ENCODE peak calls at places on chromosomes 13 and 19, in five cellular contexts. One of them, this sample, is unnamed.

GRCh38 chr19:36748431-36749275 is 24.0 kb downstream of the ZNF850 start:
- DNase-seq in GM23248: no peak
- DNase-seq in A673: no peak
- DNase-seq in GM23338: peak
- DNase-seq in K562: no peak
- DNase-seq in this sample: no peak

GRCh38 chr13:75217949-75218348 is 264.0 kb downstream of the TBC1D4 start:
- DNase-seq in K562: no peak
- DNase-seq in A673: peak
- DNase-seq in GM23338: no peak
- DNase-seq in GM23248: peak
- DNase-seq in this sample: no peak

GRCh38 chr13:30585748-30586262 is 31.9 kb upstream of the USPL1 start:
- DNase-seq in GM23338: no peak
- DNase-seq in GM23248: peak
- DNase-seq in A673: no peak
- DNase-seq in K562: peak
- DNase-seq in this sample: no peak

GRCh38 chr19:4112367-4112766 is 11.6 kb downstream of the MAP2K2 start:
- DNase-seq in GM23248: no peak
- DNase-seq in GM23338: no peak
- DNase-seq in A673: no peak
- DNase-seq in K562: no peak
- DNase-seq in this sample: no peak

GRCh38 chr19:10061717-10062310 is 24.3 kb upstream of the SHFL start:
- DNase-seq in A673: no peak
- DNase-seq in GM23248: peak
- DNase-seq in GM23338: peak
- DNase-seq in K562: peak
- DNase-seq in this sample: no peak

GRCh38 chr13:113192902-113193301 is 15.6 kb downstream of the PCID2 start:
- DNase-seq in GM23248: peak
- DNase-seq in K562: no peak
- DNase-seq in A673: no peak
- DNase-seq in GM23338: no peak
- DNase-seq in this sample: no peak

GRCh38 chr13:79457948-79458347 is 23.0 kb upstream of the NDFIP2 start:
- DNase-seq in GM23338: no peak
- DNase-seq in A673: no peak
- DNase-seq in GM23248: peak
- DNase-seq in K562: peak
- DNase-seq in this sample: no peak

GRCh38 chr13:51525567-51526165 is 58.6 kb upstream of the WDFY2 start:
- DNase-seq in K562: no peak
- DNase-seq in A673: peak
- DNase-seq in GM23338: no peak
- DNase-seq in GM23248: peak
- DNase-seq in this sample: no peak

GRCh38 chr13:80339841-80340642 is 884 bp downstream of the SPRY2 start:
- DNase-seq in K562: peak
- DNase-seq in A673: no peak
- DNase-seq in GM23248: peak
- DNase-seq in GM23338: peak
- DNase-seq in this sample: no peak

GRCh38 chr13:71962735-71963134 is 95.7 kb upstream of the DACH1 start:
- DNase-seq in GM23248: no peak
- DNase-seq in GM23338: peak
- DNase-seq in A673: no peak
- DNase-seq in K562: no peak
- DNase-seq in this sample: no peak

GRCh38 chr13:112711528-112712265 is 21.9 kb downstream of the ATP11A start:
- DNase-seq in A673: peak
- DNase-seq in GM23248: peak
- DNase-seq in K562: peak
- DNase-seq in GM23338: peak
- DNase-seq in this sample: peak

GRCh38 chr13:50691176-50691681 is 152.3 kb downstream of the DLEU7 start:
- DNase-seq in GM23338: no peak
- DNase-seq in A673: no peak
- DNase-seq in GM23248: no peak
- DNase-seq in K562: no peak
- DNase-seq in this sample: no peak

GRCh38 chr13:71968025-71968424 is 101.0 kb upstream of the DACH1 start:
- DNase-seq in GM23338: peak
- DNase-seq in K562: no peak
- DNase-seq in A673: peak
- DNase-seq in GM23248: no peak
- DNase-seq in this sample: no peak

GRCh38 chr19:12666305-12667048 is at the start of the genes MAN2B1 and WDR83:
- DNase-seq in K562: peak
- DNase-seq in A673: peak
- DNase-seq in GM23338: peak
- DNase-seq in GM23248: peak
- DNase-seq in this sample: no peak

GRCh38 chr19:3359850-3360493 is 6.4 kb upstream of the NFIC start:
- DNase-seq in K562: peak
- DNase-seq in GM23338: peak
- DNase-seq in A673: peak
- DNase-seq in GM23248: peak
- DNase-seq in this sample: no peak

GRCh38 chr13:34011552-34012085 is 193.7 kb downstream of the RFC3 start:
- DNase-seq in A673: no peak
- DNase-seq in GM23338: no peak
- DNase-seq in K562: no peak
- DNase-seq in GM23248: no peak
- DNase-seq in this sample: no peak

GRCh38 chr19:12664406-12665280 is 1.9 kb downstream of the MAN2B1 start:
- DNase-seq in K562: peak
- DNase-seq in GM23338: peak
- DNase-seq in GM23248: peak
- DNase-seq in A673: peak
- DNase-seq in this sample: no peak

GRCh38 chr13:88824218-88824617 is 1153.0 kb downstream of the SLITRK5 start:
- DNase-seq in GM23338: no peak
- DNase-seq in K562: no peak
- DNase-seq in A673: no peak
- DNase-seq in GM23248: no peak
- DNase-seq in this sample: no peak

GRCh38 chr19:15977193-15977592 is 28.4 kb downstream of the OR10H4 start:
- DNase-seq in GM23248: no peak
- DNase-seq in K562: no peak
- DNase-seq in A673: no peak
- DNase-seq in GM23338: no peak
- DNase-seq in this sample: no peak
- TF ChIP-seq EZH2 in GM23248: no peak
- TF ChIP-seq EZH2 in K562: no peak
- TF ChIP-seq EZH2 in A673: no peak
- TF ChIP-seq EZH2 in GM23338: no peak
- TF ChIP-seq EZH2 in this sample: no peak

GRCh38 chr19:1761528-1762242 is 8.4 kb downstream of the ONECUT3 start:
- DNase-seq in K562: no peak
- DNase-seq in A673: no peak
- DNase-seq in GM23338: no peak
- DNase-seq in GM23248: no peak
- DNase-seq in this sample: no peak
- TF ChIP-seq EZH2 in K562: no peak
- TF ChIP-seq EZH2 in A673: no peak
- TF ChIP-seq EZH2 in GM23338: peak
- TF ChIP-seq EZH2 in GM23248: no peak
- TF ChIP-seq EZH2 in this sample: no peak

GRCh38 chr19:45789035-45789786 is 3.4 kb downstream of the DMWD start:
- DNase-seq in A673: no peak
- DNase-seq in GM23338: no peak
- DNase-seq in K562: no peak
- DNase-seq in GM23248: no peak
- DNase-seq in this sample: no peak
- TF ChIP-seq EZH2 in A673: no peak
- TF ChIP-seq EZH2 in GM23338: no peak
- TF ChIP-seq EZH2 in K562: no peak
- TF ChIP-seq EZH2 in GM23248: no peak
- TF ChIP-seq EZH2 in this sample: no peak

GRCh38 chr19:7295912-7296486 is 1.8 kb upstream of the INSR start:
- DNase-seq in GM23248: no peak
- DNase-seq in A673: no peak
- DNase-seq in K562: no peak
- DNase-seq in GM23338: no peak
- DNase-seq in this sample: no peak

GRCh38 chr19:7294571-7295212 is 478 bp upstream of the INSR start:
- DNase-seq in GM23248: peak
- DNase-seq in A673: peak
- DNase-seq in GM23338: peak
- DNase-seq in K562: peak
- DNase-seq in this sample: peak

GRCh38 chr19:7292352-7292949 is 1.8 kb downstream of the INSR start:
- DNase-seq in A673: no peak
- DNase-seq in GM23338: peak
- DNase-seq in K562: no peak
- DNase-seq in GM23248: no peak
- DNase-seq in this sample: no peak

GRCh38 chr19:7293795-7294570 is at the start of gene INSR:
- DNase-seq in K562: peak
- DNase-seq in GM23248: peak
- DNase-seq in A673: peak
- DNase-seq in GM23338: peak
- DNase-seq in this sample: peak

GRCh38 chr19:7292950-7293794 is 1.0 kb downstream of the INSR start:
- DNase-seq in GM23338: peak
- DNase-seq in A673: no peak
- DNase-seq in K562: no peak
- DNase-seq in GM23248: peak
- DNase-seq in this sample: no peak
- TF ChIP-seq EZH2 in GM23338: no peak
- TF ChIP-seq EZH2 in A673: no peak
- TF ChIP-seq EZH2 in K562: no peak
- TF ChIP-seq EZH2 in GM23248: no peak
- TF ChIP-seq EZH2 in this sample: no peak

DNA sequence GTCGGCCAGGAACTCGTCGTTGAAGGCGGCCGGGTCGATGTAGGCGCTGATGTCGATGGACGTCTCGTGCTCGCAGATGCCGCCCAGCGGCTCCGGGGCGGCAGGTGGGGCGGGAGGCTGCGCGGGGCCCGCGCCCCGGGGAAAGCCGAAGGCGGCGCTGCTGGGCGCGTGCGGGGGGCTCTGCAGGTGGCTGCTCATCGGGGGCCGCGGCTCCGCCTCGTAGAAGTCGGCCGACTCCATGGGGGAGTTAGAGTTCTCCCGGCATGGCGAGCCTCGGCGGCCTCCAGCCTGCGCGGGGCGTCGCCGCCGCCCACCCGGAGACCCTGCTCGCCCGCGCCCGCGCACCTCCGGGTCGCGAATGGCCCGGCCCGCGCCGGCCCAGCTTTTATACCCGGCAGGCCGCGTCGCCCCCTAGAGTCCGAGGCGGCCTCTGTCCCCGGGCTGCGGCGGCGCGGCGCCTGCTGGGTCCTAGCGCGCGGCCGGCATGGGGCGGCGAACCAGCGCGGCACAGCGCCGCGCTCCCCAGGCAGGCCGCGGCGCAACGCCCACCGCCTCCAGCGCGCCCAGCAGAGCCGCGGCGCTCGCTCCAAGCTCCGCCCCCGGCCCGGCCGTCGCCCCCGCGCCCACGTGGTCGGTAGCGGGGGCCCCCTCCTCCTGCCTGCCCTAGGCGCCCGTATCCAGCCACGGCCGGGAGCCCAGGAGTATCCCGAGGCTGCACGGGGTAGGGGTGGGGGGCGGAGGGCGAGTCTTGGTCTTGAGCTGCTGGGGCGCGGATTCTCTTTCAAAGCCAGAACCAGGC is at the start of gene CEBPA:
- DNase-seq in A673: peak
- DNase-seq in K562: peak
- DNase-seq in GM23338: peak
- DNase-seq in GM23248: peak
- DNase-seq in this sample: peak
- TF ChIP-seq EZH2 in A673: peak
- TF ChIP-seq EZH2 in K562: no peak
- TF ChIP-seq EZH2 in GM23338: peak
- TF ChIP-seq EZH2 in GM23248: peak
- TF ChIP-seq EZH2 in this sample: no peak